ENCODE peak calls at places on chromosomes 2 and 18, in nine cellular contexts. One of them, this sample, is unnamed.

GRCh38 chr2:202918860-202919259 is 6.8 kb downstream of the CARF start:
- DNase-seq in upper lobe of left lung: no peak
- DNase-seq in breast epithelium: no peak
- DNase-seq in A549: no peak
- DNase-seq in spleen: no peak
- DNase-seq in right lobe of liver: no peak
- DNase-seq in IMR-90: no peak
- DNase-seq in tibial nerve: no peak
- DNase-seq in K562: no peak
- DNase-seq in this sample: no peak

GRCh38 chr2:238634701-238635402 is 208.1 kb downstream of the ASB1 start:
- DNase-seq in tibial nerve: no peak
- DNase-seq in breast epithelium: peak; percentile 8
- DNase-seq in right lobe of liver: no peak
- DNase-seq in upper lobe of left lung: no peak
- DNase-seq in IMR-90: no peak
- DNase-seq in spleen: no peak
- DNase-seq in K562: no peak
- DNase-seq in A549: no peak
- DNase-seq in this sample: no peak

GRCh38 chr2:203869610-203870042 is 2.1 kb downstream of the CTLA4 start:
- DNase-seq in right lobe of liver: no peak
- DNase-seq in IMR-90: no peak
- DNase-seq in A549: no peak
- DNase-seq in breast epithelium: no peak
- DNase-seq in upper lobe of left lung: no peak
- DNase-seq in tibial nerve: no peak
- DNase-seq in K562: no peak
- DNase-seq in spleen: no peak
- DNase-seq in this sample: no peak

GRCh38 chr2:172864182-172864581 is 128.5 kb downstream of the RAPGEF4 start:
- DNase-seq in spleen: no peak
- DNase-seq in A549: no peak
- DNase-seq in IMR-90: peak; percentile 51
- DNase-seq in tibial nerve: peak; percentile 19
- DNase-seq in upper lobe of left lung: no peak
- DNase-seq in K562: peak; percentile 55
- DNase-seq in breast epithelium: no peak
- DNase-seq in right lobe of liver: peak; percentile 37
- DNase-seq in this sample: peak; percentile 31

GRCh38 chr2:96608459-96609455 is 29.4 kb downstream of the KANSL3 start:
- DNase-seq in K562: no peak
- DNase-seq in tibial nerve: no peak
- DNase-seq in A549: peak; percentile 76
- DNase-seq in IMR-90: peak; percentile 80
- DNase-seq in breast epithelium: no peak
- DNase-seq in upper lobe of left lung: peak; percentile 24
- DNase-seq in spleen: no peak
- DNase-seq in right lobe of liver: no peak
- DNase-seq in this sample: no peak

GRCh38 chr2:234074751-234075520 is 24.4 kb downstream of the SPP2 start:
- DNase-seq in IMR-90: no peak
- DNase-seq in tibial nerve: no peak
- DNase-seq in breast epithelium: no peak
- DNase-seq in upper lobe of left lung: no peak
- DNase-seq in A549: no peak
- DNase-seq in K562: no peak
- DNase-seq in spleen: no peak
- DNase-seq in right lobe of liver: no peak
- DNase-seq in this sample: no peak

GRCh38 chr2:100185516-100185915 is 43.1 kb upstream of the AFF3 start:
- DNase-seq in IMR-90: no peak
- DNase-seq in breast epithelium: no peak
- DNase-seq in upper lobe of left lung: no peak
- DNase-seq in right lobe of liver: no peak
- DNase-seq in tibial nerve: no peak
- DNase-seq in A549: no peak
- DNase-seq in K562: no peak
- DNase-seq in spleen: no peak
- DNase-seq in this sample: no peak

GRCh38 chr2:1628893-1629292 is 115.4 kb downstream of the PXDN start:
- DNase-seq in breast epithelium: peak; percentile 80
- DNase-seq in upper lobe of left lung: no peak
- DNase-seq in K562: no peak
- DNase-seq in spleen: no peak
- DNase-seq in A549: no peak
- DNase-seq in right lobe of liver: no peak
- DNase-seq in IMR-90: peak; percentile 74
- DNase-seq in tibial nerve: no peak
- DNase-seq in this sample: peak; percentile 39

GRCh38 chr2:37324786-37325624 is at the start of gene PRKD3:
- DNase-seq in breast epithelium: peak; percentile 64
- DNase-seq in tibial nerve: peak; percentile 30
- DNase-seq in spleen: no peak
- DNase-seq in upper lobe of left lung: peak; percentile 95
- DNase-seq in right lobe of liver: peak; percentile 86
- DNase-seq in IMR-90: peak; percentile 39
- DNase-seq in K562: peak; percentile 86
- DNase-seq in A549: peak; percentile 55
- DNase-seq in this sample: peak; percentile 87

GRCh38 chr18:22778996-22779395 is 154.1 kb upstream of the RBBP8 start:
- DNase-seq in tibial nerve: no peak
- DNase-seq in breast epithelium: no peak
- DNase-seq in K562: no peak
- DNase-seq in right lobe of liver: no peak
- DNase-seq in A549: no peak
- DNase-seq in IMR-90: no peak
- DNase-seq in upper lobe of left lung: no peak
- DNase-seq in spleen: no peak
- DNase-seq in this sample: no peak

GRCh38 chr2:219175928-219176817 is 552 bp downstream of the CNPPD1 start:
- DNase-seq in tibial nerve: peak; percentile 21
- DNase-seq in right lobe of liver: peak; percentile 60
- DNase-seq in spleen: peak; percentile 93
- DNase-seq in A549: peak; percentile 33
- DNase-seq in K562: peak; percentile 50
- DNase-seq in IMR-90: peak; percentile 26
- DNase-seq in upper lobe of left lung: no peak
- DNase-seq in breast epithelium: peak; percentile 35
- DNase-seq in this sample: no peak

GRCh38 chr2:949894-950626 is 589 bp upstream of the SNTG2 start:
- DNase-seq in upper lobe of left lung: peak; percentile 71
- DNase-seq in breast epithelium: no peak
- DNase-seq in spleen: peak; percentile 70
- DNase-seq in tibial nerve: no peak
- DNase-seq in right lobe of liver: no peak
- DNase-seq in K562: no peak
- DNase-seq in A549: no peak
- DNase-seq in IMR-90: no peak
- DNase-seq in this sample: no peak

GRCh38 chr2:58900664-58901063 is 659.5 kb upstream of the FANCL start:
- DNase-seq in breast epithelium: no peak
- DNase-seq in spleen: no peak
- DNase-seq in IMR-90: no peak
- DNase-seq in upper lobe of left lung: no peak
- DNase-seq in right lobe of liver: no peak
- DNase-seq in K562: no peak
- DNase-seq in tibial nerve: no peak
- DNase-seq in A549: no peak
- DNase-seq in this sample: no peak

GRCh38 chr2:31110998-31111397 is 27.2 kb downstream of the GALNT14 start:
- DNase-seq in spleen: no peak
- DNase-seq in tibial nerve: no peak
- DNase-seq in IMR-90: no peak
- DNase-seq in breast epithelium: no peak
- DNase-seq in right lobe of liver: no peak
- DNase-seq in K562: no peak
- DNase-seq in A549: no peak
- DNase-seq in upper lobe of left lung: no peak
- DNase-seq in this sample: no peak

GRCh38 chr18:61574665-61575064 is 241.4 kb downstream of the CDH20 start:
- DNase-seq in right lobe of liver: no peak
- DNase-seq in upper lobe of left lung: no peak
- DNase-seq in IMR-90: peak; percentile 28
- DNase-seq in A549: no peak
- DNase-seq in K562: no peak
- DNase-seq in spleen: no peak
- DNase-seq in tibial nerve: no peak
- DNase-seq in breast epithelium: no peak
- DNase-seq in this sample: no peak

GRCh38 chr2:234995332-234996007 is 43.7 kb downstream of the SH3BP4 start:
- DNase-seq in right lobe of liver: no peak
- DNase-seq in IMR-90: no peak
- DNase-seq in spleen: no peak
- DNase-seq in tibial nerve: peak; percentile 62
- DNase-seq in breast epithelium: peak; percentile 84
- DNase-seq in upper lobe of left lung: peak; percentile 56
- DNase-seq in A549: no peak
- DNase-seq in K562: no peak
- DNase-seq in this sample: peak; percentile 64

GRCh38 chr2:102229141-102229764 is 42.4 kb downstream of the IL1RL2 start:
- DNase-seq in upper lobe of left lung: no peak
- DNase-seq in right lobe of liver: no peak
- DNase-seq in tibial nerve: no peak
- DNase-seq in A549: no peak
- DNase-seq in spleen: no peak
- DNase-seq in IMR-90: no peak
- DNase-seq in K562: no peak
- DNase-seq in breast epithelium: no peak
- DNase-seq in this sample: no peak

GRCh38 chr2:130763405-130763804 is 8.1 kb downstream of the AMER3 start:
- DNase-seq in upper lobe of left lung: peak; percentile 59
- DNase-seq in A549: no peak
- DNase-seq in breast epithelium: no peak
- DNase-seq in tibial nerve: no peak
- DNase-seq in IMR-90: no peak
- DNase-seq in K562: no peak
- DNase-seq in right lobe of liver: no peak
- DNase-seq in spleen: peak; percentile 47
- DNase-seq in this sample: no peak

GRCh38 chr2:216497382-216497781 is 1.3 kb upstream of the RPL37A start:
- DNase-seq in A549: no peak
- DNase-seq in spleen: no peak
- DNase-seq in IMR-90: no peak
- DNase-seq in breast epithelium: no peak
- DNase-seq in K562: no peak
- DNase-seq in tibial nerve: no peak
- DNase-seq in right lobe of liver: no peak
- DNase-seq in upper lobe of left lung: no peak
- DNase-seq in this sample: no peak

GRCh38 chr18:70523035-70523797 is 234.4 kb downstream of the SOCS6 start:
- DNase-seq in K562: no peak
- DNase-seq in upper lobe of left lung: no peak
- DNase-seq in tibial nerve: no peak
- DNase-seq in spleen: no peak
- DNase-seq in IMR-90: no peak
- DNase-seq in breast epithelium: no peak
- DNase-seq in A549: no peak
- DNase-seq in right lobe of liver: no peak
- DNase-seq in this sample: no peak

GRCh38 chr2:204265701-204266310 is 279.5 kb upstream of the PARD3B start:
- DNase-seq in upper lobe of left lung: peak; percentile 26
- DNase-seq in spleen: no peak
- DNase-seq in A549: no peak
- DNase-seq in breast epithelium: no peak
- DNase-seq in tibial nerve: no peak
- DNase-seq in right lobe of liver: no peak
- DNase-seq in K562: no peak
- DNase-seq in IMR-90: no peak
- DNase-seq in this sample: no peak

GRCh38 chr18:56321470-56321869 is 316.9 kb downstream of the TXNL1 start:
- DNase-seq in A549: no peak
- DNase-seq in tibial nerve: no peak
- DNase-seq in IMR-90: no peak
- DNase-seq in K562: no peak
- DNase-seq in right lobe of liver: peak; percentile 26
- DNase-seq in spleen: peak; percentile 78
- DNase-seq in upper lobe of left lung: no peak
- DNase-seq in breast epithelium: no peak
- DNase-seq in this sample: peak; percentile 68

GRCh38 chr2:86484385-86484784 is 43.2 kb downstream of the KDM3A start:
- DNase-seq in tibial nerve: no peak
- DNase-seq in A549: no peak
- DNase-seq in K562: no peak
- DNase-seq in right lobe of liver: no peak
- DNase-seq in IMR-90: no peak
- DNase-seq in upper lobe of left lung: no peak
- DNase-seq in spleen: no peak
- DNase-seq in breast epithelium: no peak
- DNase-seq in this sample: no peak

GRCh38 chr2:38692636-38693318 is 26.9 kb downstream of the GALM start:
- DNase-seq in spleen: no peak
- DNase-seq in A549: no peak
- DNase-seq in IMR-90: no peak
- DNase-seq in breast epithelium: peak; percentile 72
- DNase-seq in right lobe of liver: peak; percentile 33
- DNase-seq in upper lobe of left lung: no peak
- DNase-seq in tibial nerve: no peak
- DNase-seq in K562: no peak
- DNase-seq in this sample: no peak
- TF ChIP-seq POLR2A in spleen: no peak
- TF ChIP-seq POLR2A in A549: no peak
- TF ChIP-seq POLR2A in IMR-90: no peak
- TF ChIP-seq POLR2A in breast epithelium: no peak
- TF ChIP-seq POLR2A in right lobe of liver: no peak
- TF ChIP-seq POLR2A in upper lobe of left lung: no peak
- TF ChIP-seq POLR2A in tibial nerve: no peak
- TF ChIP-seq POLR2A in K562: no peak
- TF ChIP-seq POLR2A in this sample: no peak

GRCh38 chr2:20450201-20451108 is 3.6 kb downstream of the RHOB start:
- DNase-seq in breast epithelium: peak; percentile 89
- DNase-seq in upper lobe of left lung: no peak
- DNase-seq in right lobe of liver: peak; percentile 50
- DNase-seq in K562: no peak
- DNase-seq in tibial nerve: peak; percentile 48
- DNase-seq in spleen: peak; percentile 54
- DNase-seq in A549: no peak
- DNase-seq in IMR-90: peak; percentile 89
- DNase-seq in this sample: peak; percentile 81
- H3K4me3 ChIP-seq in breast epithelium: peak overlapping the region; percentile 96
- H3K4me3 ChIP-seq in upper lobe of left lung: no peak overlapping the region
- H3K4me3 ChIP-seq in right lobe of liver: peak overlapping the region; percentile 99
- H3K4me3 ChIP-seq in K562: no peak overlapping the region
- H3K4me3 ChIP-seq in tibial nerve: peak overlapping the region; percentile 68
- H3K4me3 ChIP-seq in spleen: peak overlapping the region; percentile 82
- H3K4me3 ChIP-seq in A549: peak overlapping the region; percentile 90
- H3K4me3 ChIP-seq in IMR-90: no peak overlapping the region
- H3K4me3 ChIP-seq in this sample: peak overlapping the region; percentile 76

GRCh38 chr2:227406177-227407031 is 18.7 kb upstream of the SCYGR1 start:
- DNase-seq in right lobe of liver: peak; percentile 46
- DNase-seq in tibial nerve: no peak
- DNase-seq in IMR-90: peak; percentile 99
- DNase-seq in A549: peak; percentile 92
- DNase-seq in breast epithelium: peak; percentile 53
- DNase-seq in upper lobe of left lung: no peak
- DNase-seq in spleen: no peak
- DNase-seq in K562: peak; percentile 56
- DNase-seq in this sample: peak; percentile 64
- TF ChIP-seq POLR2A in right lobe of liver: peak; percentile 58
- TF ChIP-seq POLR2A in tibial nerve: no peak
- TF ChIP-seq POLR2A in IMR-90: no peak
- TF ChIP-seq POLR2A in A549: no peak
- TF ChIP-seq POLR2A in breast epithelium: no peak
- TF ChIP-seq POLR2A in upper lobe of left lung: peak; percentile 10
- TF ChIP-seq POLR2A in spleen: no peak
- TF ChIP-seq POLR2A in K562: no peak
- TF ChIP-seq POLR2A in this sample: no peak

GRCh38 chr18:58861353-58861752 is 3.3 kb upstream of the ZNF532 start:
- DNase-seq in K562: no peak
- DNase-seq in breast epithelium: no peak
- DNase-seq in tibial nerve: no peak
- DNase-seq in upper lobe of left lung: no peak
- DNase-seq in spleen: no peak
- DNase-seq in right lobe of liver: no peak
- DNase-seq in IMR-90: no peak
- DNase-seq in A549: no peak
- DNase-seq in this sample: no peak
- H3K4me3 ChIP-seq in K562: no peak overlapping the region
- H3K4me3 ChIP-seq in breast epithelium: no peak overlapping the region
- H3K4me3 ChIP-seq in tibial nerve: no peak overlapping the region
- H3K4me3 ChIP-seq in upper lobe of left lung: no peak overlapping the region
- H3K4me3 ChIP-seq in spleen: no peak overlapping the region
- H3K4me3 ChIP-seq in right lobe of liver: no peak overlapping the region
- H3K4me3 ChIP-seq in IMR-90: no peak overlapping the region
- H3K4me3 ChIP-seq in A549: no peak overlapping the region
- H3K4me3 ChIP-seq in this sample: no peak overlapping the region

This sample was measured in ovary.